ENCODE peak calls at places on chromosomes 3 and 15, in ten cellular contexts. One of them, this sample, is unnamed.

GRCh38 chr15:77862651-77863104 is 214.8 kb downstream of the TBC1D2B start:
- DNase-seq in Caco-2: no peak
- DNase-seq in stimulated activated naive B cell treated with anti-CD40 and anti-IgM and Interleukin-4, amounts not matched to agents 10 μg/mL and 1 μg/mL and 100 μg/mL, for 72 hours: no peak
- DNase-seq in M059J: no peak
- DNase-seq in stimulated activated CD8-positive, alpha-beta memory T cell treated with anti-CD3 and anti-CD28 coated beads, Interleukin-7, amount 100 ng/mL, for 1 hour: no peak
- DNase-seq in A549: no peak
- DNase-seq in effector memory CD4-positive, alpha-beta T cell: no peak
- DNase-seq in KBM-7: no peak
- DNase-seq in hepatocyte: no peak
- DNase-seq in EH: no peak
- DNase-seq in this sample: no peak

GRCh38 chr3:64184621-64185020 is 40.6 kb downstream of the PRICKLE2 start:
- DNase-seq in stimulated activated CD8-positive, alpha-beta memory T cell treated with anti-CD3 and anti-CD28 coated beads, Interleukin-7, amount 100 ng/mL, for 1 hour: no peak
- DNase-seq in stimulated activated naive B cell treated with anti-CD40 and anti-IgM and Interleukin-4, amounts not matched to agents 10 μg/mL and 1 μg/mL and 100 μg/mL, for 72 hours: no peak
- DNase-seq in A549: peak
- DNase-seq in M059J: peak
- DNase-seq in KBM-7: no peak
- DNase-seq in hepatocyte: no peak
- DNase-seq in effector memory CD4-positive, alpha-beta T cell: no peak
- DNase-seq in EH: peak
- DNase-seq in Caco-2: no peak
- DNase-seq in this sample: no peak

GRCh38 chr3:134972836-134973455 is 177.9 kb downstream of the EPHB1 start:
- DNase-seq in hepatocyte: no peak
- DNase-seq in stimulated activated naive B cell treated with anti-CD40 and anti-IgM and Interleukin-4, amounts not matched to agents 10 μg/mL and 1 μg/mL and 100 μg/mL, for 72 hours: no peak
- DNase-seq in stimulated activated CD8-positive, alpha-beta memory T cell treated with anti-CD3 and anti-CD28 coated beads, Interleukin-7, amount 100 ng/mL, for 1 hour: no peak
- DNase-seq in effector memory CD4-positive, alpha-beta T cell: no peak
- DNase-seq in KBM-7: no peak
- DNase-seq in A549: no peak
- DNase-seq in Caco-2: no peak
- DNase-seq in EH: no peak
- DNase-seq in M059J: no peak
- DNase-seq in this sample: no peak

GRCh38 chr15:55823191-55823670 is 80.3 kb upstream of the PRTG start:
- DNase-seq in stimulated activated CD8-positive, alpha-beta memory T cell treated with anti-CD3 and anti-CD28 coated beads, Interleukin-7, amount 100 ng/mL, for 1 hour: no peak
- DNase-seq in Caco-2: no peak
- DNase-seq in EH: peak
- DNase-seq in M059J: peak
- DNase-seq in stimulated activated naive B cell treated with anti-CD40 and anti-IgM and Interleukin-4, amounts not matched to agents 10 μg/mL and 1 μg/mL and 100 μg/mL, for 72 hours: no peak
- DNase-seq in KBM-7: peak
- DNase-seq in A549: no peak
- DNase-seq in effector memory CD4-positive, alpha-beta T cell: no peak
- DNase-seq in hepatocyte: peak
- DNase-seq in this sample: no peak

GRCh38 chr3:73547427-73548036 is 77.2 kb downstream of the PDZRN3 start:
- DNase-seq in Caco-2: no peak
- DNase-seq in effector memory CD4-positive, alpha-beta T cell: no peak
- DNase-seq in EH: peak
- DNase-seq in stimulated activated CD8-positive, alpha-beta memory T cell treated with anti-CD3 and anti-CD28 coated beads, Interleukin-7, amount 100 ng/mL, for 1 hour: no peak
- DNase-seq in M059J: peak
- DNase-seq in A549: no peak
- DNase-seq in KBM-7: no peak
- DNase-seq in hepatocyte: peak
- DNase-seq in stimulated activated naive B cell treated with anti-CD40 and anti-IgM and Interleukin-4, amounts not matched to agents 10 μg/mL and 1 μg/mL and 100 μg/mL, for 72 hours: no peak
- DNase-seq in this sample: no peak

GRCh38 chr3:100761211-100761921 is 52.1 kb downstream of the TFG start:
- DNase-seq in hepatocyte: peak
- DNase-seq in stimulated activated naive B cell treated with anti-CD40 and anti-IgM and Interleukin-4, amounts not matched to agents 10 μg/mL and 1 μg/mL and 100 μg/mL, for 72 hours: no peak
- DNase-seq in EH: no peak
- DNase-seq in stimulated activated CD8-positive, alpha-beta memory T cell treated with anti-CD3 and anti-CD28 coated beads, Interleukin-7, amount 100 ng/mL, for 1 hour: no peak
- DNase-seq in KBM-7: no peak
- DNase-seq in A549: peak
- DNase-seq in effector memory CD4-positive, alpha-beta T cell: no peak
- DNase-seq in Caco-2: peak
- DNase-seq in M059J: no peak
- DNase-seq in this sample: no peak

GRCh38 chr3:116939550-116939949 is 230.0 kb downstream of the TUSC7 start:
- DNase-seq in KBM-7: no peak
- DNase-seq in effector memory CD4-positive, alpha-beta T cell: no peak
- DNase-seq in Caco-2: no peak
- DNase-seq in hepatocyte: no peak
- DNase-seq in stimulated activated CD8-positive, alpha-beta memory T cell treated with anti-CD3 and anti-CD28 coated beads, Interleukin-7, amount 100 ng/mL, for 1 hour: no peak
- DNase-seq in M059J: no peak
- DNase-seq in A549: no peak
- DNase-seq in EH: no peak
- DNase-seq in stimulated activated naive B cell treated with anti-CD40 and anti-IgM and Interleukin-4, amounts not matched to agents 10 μg/mL and 1 μg/mL and 100 μg/mL, for 72 hours: no peak
- DNase-seq in this sample: no peak

GRCh38 chr3:145190138-145190537 is 970.8 kb downstream of the PLOD2 start:
- DNase-seq in effector memory CD4-positive, alpha-beta T cell: no peak
- DNase-seq in stimulated activated CD8-positive, alpha-beta memory T cell treated with anti-CD3 and anti-CD28 coated beads, Interleukin-7, amount 100 ng/mL, for 1 hour: no peak
- DNase-seq in M059J: no peak
- DNase-seq in A549: no peak
- DNase-seq in Caco-2: no peak
- DNase-seq in hepatocyte: no peak
- DNase-seq in KBM-7: no peak
- DNase-seq in EH: no peak
- DNase-seq in stimulated activated naive B cell treated with anti-CD40 and anti-IgM and Interleukin-4, amounts not matched to agents 10 μg/mL and 1 μg/mL and 100 μg/mL, for 72 hours: no peak
- DNase-seq in this sample: no peak

GRCh38 chr3:171132873-171133272 is 106.4 kb upstream of the SLC2A2 start:
- DNase-seq in hepatocyte: no peak
- DNase-seq in Caco-2: no peak
- DNase-seq in EH: peak
- DNase-seq in A549: no peak
- DNase-seq in effector memory CD4-positive, alpha-beta T cell: no peak
- DNase-seq in M059J: peak
- DNase-seq in stimulated activated CD8-positive, alpha-beta memory T cell treated with anti-CD3 and anti-CD28 coated beads, Interleukin-7, amount 100 ng/mL, for 1 hour: no peak
- DNase-seq in stimulated activated naive B cell treated with anti-CD40 and anti-IgM and Interleukin-4, amounts not matched to agents 10 μg/mL and 1 μg/mL and 100 μg/mL, for 72 hours: no peak
- DNase-seq in KBM-7: no peak
- DNase-seq in this sample: no peak

GRCh38 chr15:58628206-58629057 is 121.1 kb downstream of the ADAM10 start:
- DNase-seq in effector memory CD4-positive, alpha-beta T cell: no peak
- DNase-seq in Caco-2: no peak
- DNase-seq in KBM-7: no peak
- DNase-seq in A549: no peak
- DNase-seq in stimulated activated CD8-positive, alpha-beta memory T cell treated with anti-CD3 and anti-CD28 coated beads, Interleukin-7, amount 100 ng/mL, for 1 hour: no peak
- DNase-seq in stimulated activated naive B cell treated with anti-CD40 and anti-IgM and Interleukin-4, amounts not matched to agents 10 μg/mL and 1 μg/mL and 100 μg/mL, for 72 hours: no peak
- DNase-seq in M059J: peak
- DNase-seq in hepatocyte: no peak
- DNase-seq in EH: peak
- DNase-seq in this sample: no peak

This sample was measured in activated B cell treated with CpG ODN at 0.5 μM for 24 hours.